ENCODE peak calls at places on chromosome 14, in eight cellular contexts. One of them, this sample, is unnamed.
A peak's percentile ranks its signal among the peaks of the same experiment; 100 is the strongest.

GRCh38 chr14:32438511-32438910 is 109.4 kb downstream of the AKAP6 start:
- DNase-seq in cardiac muscle cell: no peak
- DNase-seq in mucosa of descending colon: no peak
- DNase-seq in A549: no peak
- DNase-seq in fibroblast of lung: no peak
- DNase-seq in pancreas: no peak
- DNase-seq in psoas muscle: no peak
- DNase-seq in upper lobe of right lung: no peak
- DNase-seq in this sample: no peak

GRCh38 chr14:21476526-21476924 is 234 bp downstream of the RAB2B start:
- DNase-seq in cardiac muscle cell: no peak
- DNase-seq in mucosa of descending colon: peak; percentile 95
- DNase-seq in upper lobe of right lung: peak; percentile 95
- DNase-seq in fibroblast of lung: no peak
- DNase-seq in psoas muscle: peak; percentile 91
- DNase-seq in A549: peak; percentile 72
- DNase-seq in pancreas: peak; percentile 88
- DNase-seq in this sample: peak; percentile 90

GRCh38 chr14:80388980-80389711 is 177.8 kb upstream of the DIO2 start:
- DNase-seq in psoas muscle: no peak
- DNase-seq in pancreas: no peak
- DNase-seq in upper lobe of right lung: no peak
- DNase-seq in fibroblast of lung: peak; percentile 58
- DNase-seq in cardiac muscle cell: peak; percentile 89
- DNase-seq in A549: peak; percentile 11
- DNase-seq in mucosa of descending colon: no peak
- DNase-seq in this sample: no peak

GRCh38 chr14:59534361-59534987 is 42.1 kb downstream of the CCDC175 start:
- DNase-seq in fibroblast of lung: peak; percentile 60
- DNase-seq in A549: no peak
- DNase-seq in cardiac muscle cell: no peak
- DNase-seq in pancreas: no peak
- DNase-seq in psoas muscle: no peak
- DNase-seq in mucosa of descending colon: no peak
- DNase-seq in upper lobe of right lung: no peak
- DNase-seq in this sample: no peak

GRCh38 chr14:59103396-59103795 is 85.1 kb upstream of the DAAM1 start:
- DNase-seq in pancreas: no peak
- DNase-seq in fibroblast of lung: peak; percentile 56
- DNase-seq in mucosa of descending colon: no peak
- DNase-seq in cardiac muscle cell: peak; percentile 21
- DNase-seq in A549: no peak
- DNase-seq in psoas muscle: no peak
- DNase-seq in upper lobe of right lung: no peak
- DNase-seq in this sample: no peak

GRCh38 chr14:64789696-64790095 is 85.5 kb downstream of the PLEKHG3 start:
- DNase-seq in A549: no peak
- DNase-seq in pancreas: no peak
- DNase-seq in upper lobe of right lung: no peak
- DNase-seq in psoas muscle: no peak
- DNase-seq in mucosa of descending colon: no peak
- DNase-seq in cardiac muscle cell: no peak
- DNase-seq in fibroblast of lung: no peak
- DNase-seq in this sample: no peak

GRCh38 chr14:105411017-105411941 is 8.3 kb upstream of the MTA1 start:
- DNase-seq in mucosa of descending colon: no peak
- DNase-seq in A549: peak; percentile 72
- DNase-seq in cardiac muscle cell: peak; percentile 56
- DNase-seq in upper lobe of right lung: peak; percentile 75
- DNase-seq in pancreas: no peak
- DNase-seq in fibroblast of lung: peak; percentile 26
- DNase-seq in psoas muscle: peak; percentile 55
- DNase-seq in this sample: peak; percentile 89

GRCh38 chr14:99803106-99803437 is 9.9 kb downstream of the EML1 start:
- DNase-seq in mucosa of descending colon: no peak
- DNase-seq in A549: no peak
- DNase-seq in upper lobe of right lung: no peak
- DNase-seq in pancreas: no peak
- DNase-seq in fibroblast of lung: no peak
- DNase-seq in cardiac muscle cell: no peak
- DNase-seq in psoas muscle: no peak
- DNase-seq in this sample: no peak

GRCh38 chr14:32129124-32129523 is 52.0 kb downstream of the ARHGAP5 start:
- DNase-seq in upper lobe of right lung: no peak
- DNase-seq in psoas muscle: no peak
- DNase-seq in A549: peak; percentile 24
- DNase-seq in pancreas: no peak
- DNase-seq in fibroblast of lung: peak; percentile 25
- DNase-seq in cardiac muscle cell: peak; percentile 38
- DNase-seq in mucosa of descending colon: no peak
- DNase-seq in this sample: no peak

GRCh38 chr14:104707629-104708595 is 16.1 kb upstream of the ADSS1 start:
- DNase-seq in fibroblast of lung: no peak
- DNase-seq in A549: no peak
- DNase-seq in pancreas: no peak
- DNase-seq in cardiac muscle cell: no peak
- DNase-seq in mucosa of descending colon: no peak
- DNase-seq in upper lobe of right lung: no peak
- DNase-seq in psoas muscle: no peak
- DNase-seq in this sample: no peak

GRCh38 chr14:21352587-21352986 is 31.2 kb downstream of the SUPT16H start:
- DNase-seq in pancreas: no peak
- DNase-seq in psoas muscle: no peak
- DNase-seq in mucosa of descending colon: peak; percentile 11
- DNase-seq in A549: no peak
- DNase-seq in cardiac muscle cell: no peak
- DNase-seq in upper lobe of right lung: no peak
- DNase-seq in fibroblast of lung: no peak
- DNase-seq in this sample: no peak

GRCh38 chr14:64654931-64655330 is 49.3 kb upstream of the PLEKHG3 start:
- DNase-seq in fibroblast of lung: no peak
- DNase-seq in A549: no peak
- DNase-seq in psoas muscle: no peak
- DNase-seq in mucosa of descending colon: no peak
- DNase-seq in cardiac muscle cell: no peak
- DNase-seq in upper lobe of right lung: no peak
- DNase-seq in pancreas: no peak
- DNase-seq in this sample: peak; percentile 61

GRCh38 chr14:96852823-96853422 is 55.7 kb downstream of the VRK1 start:
- DNase-seq in A549: peak; percentile 6
- DNase-seq in pancreas: no peak
- DNase-seq in fibroblast of lung: peak; percentile 81
- DNase-seq in psoas muscle: no peak
- DNase-seq in mucosa of descending colon: peak; percentile 22
- DNase-seq in cardiac muscle cell: peak; percentile 75
- DNase-seq in upper lobe of right lung: no peak
- DNase-seq in this sample: no peak

GRCh38 chr14:82046512-82047226 is 513.0 kb upstream of the SEL1L start:
- DNase-seq in upper lobe of right lung: no peak
- DNase-seq in A549: no peak
- DNase-seq in fibroblast of lung: no peak
- DNase-seq in psoas muscle: no peak
- DNase-seq in pancreas: no peak
- DNase-seq in cardiac muscle cell: no peak
- DNase-seq in mucosa of descending colon: no peak
- DNase-seq in this sample: no peak

GRCh38 chr14:52073251-52073650 is 4.4 kb upstream of the NID2 start:
- DNase-seq in mucosa of descending colon: no peak
- DNase-seq in cardiac muscle cell: peak; percentile 56
- DNase-seq in upper lobe of right lung: no peak
- DNase-seq in A549: no peak
- DNase-seq in pancreas: no peak
- DNase-seq in fibroblast of lung: no peak
- DNase-seq in psoas muscle: no peak
- DNase-seq in this sample: no peak

GRCh38 chr14:52068741-52069616 is at the start of gene NID2:
- DNase-seq in cardiac muscle cell: peak; percentile 98
- DNase-seq in pancreas: peak; percentile 43
- DNase-seq in A549: peak; percentile 79
- DNase-seq in upper lobe of right lung: peak; percentile 71
- DNase-seq in fibroblast of lung: peak; percentile 97
- DNase-seq in psoas muscle: peak; percentile 90
- DNase-seq in mucosa of descending colon: peak; percentile 70
- DNase-seq in this sample: peak; percentile 77

GRCh38 chr14:52069617-52070431 is 965 bp upstream of the NID2 start:
- DNase-seq in pancreas: no peak
- DNase-seq in cardiac muscle cell: peak; percentile 74
- DNase-seq in upper lobe of right lung: no peak
- DNase-seq in fibroblast of lung: peak; percentile 69
- DNase-seq in psoas muscle: no peak
- DNase-seq in mucosa of descending colon: no peak
- DNase-seq in A549: no peak
- DNase-seq in this sample: no peak

GRCh38 chr14:52072266-52072780 is 3.5 kb upstream of the NID2 start:
- DNase-seq in fibroblast of lung: no peak
- DNase-seq in psoas muscle: no peak
- DNase-seq in mucosa of descending colon: no peak
- DNase-seq in upper lobe of right lung: no peak
- DNase-seq in pancreas: no peak
- DNase-seq in A549: no peak
- DNase-seq in cardiac muscle cell: no peak
- DNase-seq in this sample: no peak

GRCh38 chr14:52071675-52072074 is 2.8 kb upstream of the NID2 start:
- DNase-seq in cardiac muscle cell: peak; percentile 72
- DNase-seq in mucosa of descending colon: no peak
- DNase-seq in upper lobe of right lung: no peak
- DNase-seq in fibroblast of lung: peak; percentile 83
- DNase-seq in psoas muscle: no peak
- DNase-seq in pancreas: no peak
- DNase-seq in A549: no peak
- DNase-seq in this sample: no peak
- TF ChIP-seq CTCF in cardiac muscle cell: peak; percentile 49
- TF ChIP-seq CTCF in mucosa of descending colon: no peak
- TF ChIP-seq CTCF in upper lobe of right lung: no peak
- TF ChIP-seq CTCF in fibroblast of lung: peak; percentile 47
- TF ChIP-seq CTCF in psoas muscle: no peak
- TF ChIP-seq CTCF in pancreas: no peak
- TF ChIP-seq CTCF in A549: peak; percentile 27
- TF ChIP-seq CTCF in this sample: no peak

GRCh38 chr14:94936411-94936892 is 166.5 kb upstream of the GSC start:
- DNase-seq in pancreas: peak; percentile 79
- DNase-seq in cardiac muscle cell: peak; percentile 83
- DNase-seq in upper lobe of right lung: no peak
- DNase-seq in psoas muscle: peak; percentile 78
- DNase-seq in mucosa of descending colon: peak; percentile 35
- DNase-seq in fibroblast of lung: peak; percentile 34
- DNase-seq in A549: no peak
- DNase-seq in this sample: peak; percentile 57
- H3K4me3 ChIP-seq in pancreas: peak overlapping the region; percentile 32
- H3K4me3 ChIP-seq in cardiac muscle cell: no peak overlapping the region
- H3K4me3 ChIP-seq in upper lobe of right lung: peak overlapping the region; percentile 6
- H3K4me3 ChIP-seq in psoas muscle: peak overlapping the region; percentile 55
- H3K4me3 ChIP-seq in mucosa of descending colon: no peak overlapping the region
- H3K4me3 ChIP-seq in fibroblast of lung: peak overlapping the region; percentile 28
- H3K4me3 ChIP-seq in A549: no peak overlapping the region
- H3K4me3 ChIP-seq in this sample: no peak overlapping the region

DNA sequence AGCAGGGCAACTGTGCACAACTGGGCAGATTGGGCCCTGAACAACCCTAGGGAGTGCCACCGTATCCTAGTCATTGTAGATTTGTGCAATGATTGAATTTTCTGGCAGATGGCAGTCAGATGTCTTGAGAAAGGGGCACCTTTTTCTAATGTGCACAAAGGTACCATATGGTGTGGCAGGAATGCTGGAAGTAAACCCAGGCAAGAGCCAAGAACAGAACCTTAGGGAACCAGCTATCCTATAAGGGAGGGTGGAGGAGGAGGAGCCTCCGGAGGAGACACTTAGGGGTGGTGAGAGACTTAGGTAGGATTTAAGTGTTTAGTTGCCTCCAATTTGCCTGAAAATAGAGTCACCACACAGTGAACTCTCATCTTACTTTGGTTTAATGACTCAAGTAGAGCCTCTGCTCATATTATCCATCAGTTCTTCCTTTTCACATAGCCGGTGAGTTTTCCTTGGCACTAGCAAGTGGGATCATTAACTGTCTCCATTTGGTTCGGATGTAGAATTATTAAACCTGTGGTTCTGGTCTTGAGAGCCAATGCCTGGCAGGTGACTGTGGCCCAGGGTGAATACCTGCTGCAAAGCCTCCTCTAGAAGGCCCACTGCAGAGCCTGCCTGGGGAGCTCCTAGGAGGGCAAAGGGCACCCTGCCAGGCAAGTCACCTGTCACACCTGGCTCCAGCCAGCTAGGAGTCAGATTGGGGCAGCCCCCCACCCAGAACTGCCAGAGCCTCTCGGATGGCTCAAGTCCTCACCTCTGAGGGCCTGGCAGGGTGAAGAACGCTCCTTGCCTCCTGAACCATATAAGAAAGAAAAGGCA is 184.4 kb upstream of the HIF1A start:
- DNase-seq in pancreas: no peak
- DNase-seq in upper lobe of right lung: no peak
- DNase-seq in mucosa of descending colon: peak; percentile 49
- DNase-seq in fibroblast of lung: no peak
- DNase-seq in cardiac muscle cell: no peak
- DNase-seq in A549: no peak
- DNase-seq in psoas muscle: no peak
- DNase-seq in this sample: no peak
- H3K4me1 ChIP-seq in pancreas: peaks cover 10% of the 10 kb centered on the region
- H3K4me1 ChIP-seq in upper lobe of right lung: peaks cover 38% of the 10 kb centered on the region
- H3K4me1 ChIP-seq in mucosa of descending colon: peaks cover 12% of the 10 kb centered on the region
- H3K4me1 ChIP-seq in fibroblast of lung: peaks cover 7% of the 10 kb centered on the region
- H3K4me1 ChIP-seq in cardiac muscle cell: peaks cover 13% of the 10 kb centered on the region
- H3K4me1 ChIP-seq in A549: peaks cover 42% of the 10 kb centered on the region
- H3K4me1 ChIP-seq in psoas muscle: peaks cover 8% of the 10 kb centered on the region
- H3K4me1 ChIP-seq in this sample: peaks cover 19% of the 10 kb centered on the region

GRCh38 chr14:39422243-39422642 is 10.0 kb downstream of the FBXO33 start:
- DNase-seq in upper lobe of right lung: no peak
- DNase-seq in psoas muscle: no peak
- DNase-seq in mucosa of descending colon: no peak
- DNase-seq in A549: no peak
- DNase-seq in cardiac muscle cell: no peak
- DNase-seq in fibroblast of lung: no peak
- DNase-seq in pancreas: no peak
- DNase-seq in this sample: no peak

GRCh38 chr14:39416072-39416471 is 16.2 kb downstream of the FBXO33 start:
- DNase-seq in pancreas: no peak
- DNase-seq in A549: no peak
- DNase-seq in fibroblast of lung: no peak
- DNase-seq in upper lobe of right lung: no peak
- DNase-seq in cardiac muscle cell: no peak
- DNase-seq in psoas muscle: no peak
- DNase-seq in mucosa of descending colon: no peak
- DNase-seq in this sample: no peak

GRCh38 chr14:39419272-39419671 is 13.0 kb downstream of the FBXO33 start:
- DNase-seq in psoas muscle: no peak
- DNase-seq in upper lobe of right lung: no peak
- DNase-seq in cardiac muscle cell: no peak
- DNase-seq in pancreas: no peak
- DNase-seq in A549: no peak
- DNase-seq in fibroblast of lung: no peak
- DNase-seq in mucosa of descending colon: no peak
- DNase-seq in this sample: no peak

DNA sequence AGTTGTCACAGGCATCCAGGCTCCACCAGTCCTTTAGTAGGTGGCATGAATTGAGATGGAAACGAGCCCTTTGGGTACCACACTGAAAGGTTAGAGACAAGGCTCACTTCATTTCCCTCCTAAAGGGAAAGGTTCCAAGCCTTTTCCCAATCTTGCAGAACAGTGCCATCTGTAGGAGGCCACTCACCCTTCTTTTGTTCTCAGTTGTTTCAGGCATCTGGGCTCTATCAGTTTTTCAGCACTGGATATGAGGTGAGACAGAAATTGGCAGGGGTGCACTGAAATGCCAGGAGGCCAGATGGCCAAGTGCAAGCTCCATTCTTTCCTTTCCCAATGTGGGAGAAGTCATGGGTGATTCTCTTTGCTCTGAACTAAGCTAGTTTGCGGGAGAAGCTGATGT is 15.2 kb downstream of the FBXO33 start:
- DNase-seq in mucosa of descending colon: no peak
- DNase-seq in upper lobe of right lung: no peak
- DNase-seq in fibroblast of lung: no peak
- DNase-seq in A549: no peak
- DNase-seq in psoas muscle: no peak
- DNase-seq in cardiac muscle cell: peak; percentile 47
- DNase-seq in pancreas: no peak
- DNase-seq in this sample: no peak
- TF ChIP-seq CTCF in mucosa of descending colon: no peak
- TF ChIP-seq CTCF in upper lobe of right lung: no peak
- TF ChIP-seq CTCF in fibroblast of lung: peak; percentile 1
- TF ChIP-seq CTCF in A549: peak; percentile 13
- TF ChIP-seq CTCF in psoas muscle: no peak
- TF ChIP-seq CTCF in cardiac muscle cell: peak; percentile 48
- TF ChIP-seq CTCF in pancreas: no peak
- TF ChIP-seq CTCF in this sample: no peak